ENCODE peak calls at places on chromosomes 16 and 17, in four cellular contexts. T is K562, U is GM12878, Y is HL-60. F is an unnamed sample.

GRCh38 chr16:81521141-81521626 is 76.6 kb downstream of the CMIP start:
- DNase-seq in U (no peak), T (peak), Y (no peak), F (peak)

GRCh38 chr16:82862057-82862456 is 235.3 kb downstream of the CDH13 start:
- DNase-seq in U (no peak), T (no peak), Y (no peak), F (no peak)

GRCh38 chr16:56675685-56676210 is 6.1 kb downstream of the MT1H start:
- DNase-seq in Y (no peak), U (no peak), T (no peak), F (no peak)

GRCh38 chr16:72560617-72561016 is 388.7 kb upstream of the PMFBP1 start:
- DNase-seq in Y (no peak), T (no peak), U (no peak), F (no peak)

GRCh38 chr16:26721290-26721689 is 345.4 kb upstream of the C16orf82 start:
- DNase-seq in T (no peak), Y (no peak), U (no peak), F (no peak)

GRCh38 chr16:28166394-28167208 is 45.2 kb downstream of the XPO6 start:
- DNase-seq in T (no peak), Y (no peak), U (no peak), F (no peak)

GRCh38 chr16:8530756-8531155 is 59.6 kb downstream of the TMEM114 start:
- DNase-seq in T (no peak), U (no peak), Y (no peak), F (no peak)

GRCh38 chr17:15029469-15029868 is 235.7 kb downstream of the PMP22 start:
- DNase-seq in Y (no peak), T (no peak), U (no peak), F (no peak)

GRCh38 chr17:41907185-41907556 is 11.6 kb downstream of the ACLY start:
- DNase-seq in U (no peak), Y (no peak), T (no peak), F (no peak)

GRCh38 chr16:70706948-70707465 is 21.2 kb upstream of the MTSS2 start:
- DNase-seq in U (no peak), T (no peak), Y (no peak), F (no peak)

DNA sequence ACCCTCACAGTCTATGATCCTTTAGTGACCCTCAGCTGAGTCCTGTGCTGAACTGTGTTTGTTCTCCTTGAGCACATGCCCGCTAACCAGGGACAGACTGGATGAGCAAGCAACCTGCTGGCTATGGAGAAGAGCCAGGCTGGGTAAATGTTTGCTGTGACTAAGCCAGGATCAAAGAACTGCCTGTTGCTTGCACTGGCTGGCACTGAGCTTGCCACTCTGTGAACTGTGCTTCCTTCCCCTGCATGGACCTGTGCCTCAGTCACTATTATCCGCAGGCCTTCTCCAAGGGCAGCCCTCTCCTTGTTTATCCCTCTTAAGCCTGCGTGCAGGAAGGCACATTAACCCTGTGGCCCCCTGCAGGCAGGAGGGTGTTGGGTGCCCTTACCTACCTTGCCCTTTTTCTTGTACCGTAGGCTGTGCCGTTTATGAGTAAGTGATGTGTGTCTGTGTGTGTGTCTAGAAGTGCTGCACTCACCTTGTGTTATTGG is 7.4 kb downstream of the PNPO start:
- DNase-seq in U (no peak), T (no peak), Y (no peak), F (no peak)
- TF ChIP-seq POLR2AphosphoS5 in U (no peak), T (no peak), Y (no peak), F (no peak)

GRCh38 chr16:88316941-88317618 is 65.7 kb upstream of the ZNF469 start:
- DNase-seq in U (no peak), T (no peak), Y (no peak), F (no peak)
- TF ChIP-seq SPI1 in U (no peak), T (no peak), Y (no peak), F (no peak)

GRCh38 chr16:87702325-87702811 is 63.4 kb downstream of the KLHDC4 start:
- DNase-seq in T (peak), U (peak), Y (no peak), F (peak)
- TF ChIP-seq POLR2AphosphoS5 in T (no peak), U (no peak), Y (no peak), F (no peak)

GRCh38 chr17:77345260-77345910 is 204.6 kb downstream of the SEC14L1 start:
- DNase-seq in T (no peak), Y (no peak), U (no peak), F (no peak)
- TF ChIP-seq SPI1 in T (no peak), Y (no peak), U (no peak), F (no peak)

DNA sequence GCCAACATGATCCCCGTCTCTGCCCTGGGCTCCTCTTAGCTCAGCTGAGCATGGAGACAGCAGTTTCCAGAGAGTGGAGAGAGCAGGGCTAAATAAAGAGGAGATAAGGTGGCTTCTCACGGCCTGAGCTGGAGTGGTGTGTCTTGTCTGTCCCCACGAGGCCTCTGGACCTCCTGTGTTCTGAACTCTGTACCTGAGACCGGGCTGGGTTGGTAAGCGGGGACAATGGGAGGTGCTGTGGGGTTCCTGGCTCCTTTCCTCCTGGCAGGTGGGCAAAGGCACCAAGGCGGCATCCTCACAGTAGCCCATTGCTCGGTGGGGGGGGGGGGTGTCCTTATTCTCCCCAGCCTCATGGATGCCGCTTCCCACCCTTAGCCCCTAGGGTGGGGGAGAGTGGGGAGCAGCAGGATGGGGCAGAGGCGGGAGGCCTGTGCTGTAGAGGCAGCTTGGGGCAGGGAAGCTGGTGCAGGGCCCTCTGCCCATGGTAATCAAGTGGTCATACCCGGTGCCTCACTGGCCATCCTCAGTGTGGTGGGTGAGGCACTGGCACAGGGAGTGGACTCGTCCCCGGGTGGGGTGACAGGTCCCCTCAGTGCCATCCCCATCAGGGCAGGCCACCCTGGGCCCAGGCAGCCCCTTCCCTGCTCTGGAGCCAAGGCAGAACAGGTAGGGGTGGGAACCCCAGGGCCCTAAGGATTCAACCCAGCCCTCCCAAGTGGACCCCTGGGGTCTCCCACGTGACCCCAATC is 2.8 kb downstream of the AANAT start:
- DNase-seq in T (no peak), U (no peak), Y (no peak), F (no peak)
- TF ChIP-seq POLR2AphosphoS5 in T (no peak), U (no peak), Y (no peak), F (no peak)

DNA sequence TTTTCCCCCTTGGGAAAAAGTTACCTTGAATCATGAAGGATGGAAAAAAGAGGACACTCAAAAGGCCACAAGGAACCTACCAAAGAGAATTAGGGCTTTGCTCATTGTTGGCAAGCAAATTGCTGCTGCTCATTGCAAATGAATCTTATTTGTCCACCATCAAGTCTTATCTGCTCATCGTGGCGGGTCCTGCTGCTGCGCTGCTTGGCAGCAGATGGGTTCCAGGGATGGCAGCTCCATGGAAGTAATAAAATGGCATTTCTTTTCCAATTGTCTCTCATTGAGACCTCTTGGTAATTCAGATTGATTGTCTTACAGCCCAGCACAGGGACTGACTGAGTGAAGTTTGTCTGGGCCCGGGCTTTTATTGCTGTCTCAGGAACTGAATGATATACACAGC is 118.7 kb downstream of the MRM1 start:
- DNase-seq in T (no peak), Y (no peak), U (no peak), F (no peak)
- TF ChIP-seq SPI1 in T (no peak), Y (no peak), U (no peak), F (no peak)

F was measured in GM12891.